ENCODE peak calls at places on chromosomes 5 and 9, in eight cellular contexts. B, P, V, A, C, K, F and E are unnamed samples.

GRCh38 chr5:16508730-16509531 is 43.3 kb upstream of the ZNF622 start:
- DNase-seq in C (peak), V (peak), B (peak), P (peak), K (peak), A (peak), F (no peak), E (no peak)

GRCh38 chr9:21255538-21256212 is 15.9 kb upstream of the IFNA14 start:
- DNase-seq in B (no peak), V (no peak), C (no peak), F (no peak), A (no peak), P (no peak), K (no peak), E (no peak)

GRCh38 chr5:43273552-43273951 is 39.7 kb downstream of the HMGCS1 start:
- DNase-seq in P (no peak), V (no peak), F (no peak), B (no peak), C (no peak), A (no peak), K (no peak), E (no peak)

GRCh38 chr5:159883522-159883950 is 32.7 kb upstream of the ADRA1B start:
- DNase-seq in P (no peak), B (no peak), K (no peak), V (no peak), F (no peak), A (no peak), C (no peak), E (no peak)

GRCh38 chr9:35522189-35522588 is 32.3 kb downstream of the RUSC2 start:
- DNase-seq in A (no peak), B (no peak), P (no peak), K (no peak), F (no peak), C (no peak), V (no peak), E (no peak)

GRCh38 chr5:133317558-133317957 is 265.7 kb downstream of the HSPA4 start:
- DNase-seq in K (no peak), F (no peak), B (no peak), C (no peak), A (no peak), P (no peak), V (no peak), E (no peak)

GRCh38 chr5:132180134-132180745 is 47.4 kb downstream of the P4HA2 start:
- DNase-seq in F (no peak), B (no peak), C (peak), P (peak), V (peak), K (no peak), A (no peak), E (no peak)

GRCh38 chr5:95020382-95020781 is 264.5 kb downstream of the MCTP1 start:
- DNase-seq in C (no peak), K (no peak), A (no peak), V (no peak), F (no peak), B (no peak), P (no peak), E (no peak)

GRCh38 chr9:85516976-85517637 is 224.6 kb downstream of the AGTPBP1 start:
- DNase-seq in B (no peak), V (peak), A (no peak), F (no peak), K (no peak), P (peak), C (no peak), E (no peak)

GRCh38 chr9:131167146-131167692 is 41.8 kb downstream of the NUP214 start:
- DNase-seq in F (no peak), K (no peak), C (no peak), P (no peak), V (no peak), A (no peak), B (no peak), E (no peak)

GRCh38 chr5:154315756-154316155 is 125.2 kb downstream of the GALNT10 start:
- DNase-seq in V (no peak), F (no peak), A (no peak), B (no peak), K (no peak), C (no peak), P (no peak), E (no peak)

GRCh38 chr9:17005085-17005484 is 129.8 kb upstream of the CNTLN start:
- DNase-seq in F (no peak), V (no peak), P (peak), K (peak), B (peak), C (no peak), A (peak), E (no peak)

GRCh38 chr9:123326662-123327093 is 29.3 kb upstream of the CRB2 start:
- DNase-seq in V (no peak), K (no peak), B (no peak), P (no peak), F (no peak), C (no peak), A (no peak), E (no peak)

GRCh38 chr5:9512452-9512851 is 33.4 kb downstream of the SEMA5A start:
- DNase-seq in C (no peak), A (no peak), V (no peak), K (no peak), B (no peak), F (no peak), P (no peak), E (no peak)

GRCh38 chr9:104232781-104233341 is 138.8 kb downstream of the SMC2 start:
- DNase-seq in V (no peak), B (no peak), C (peak), P (no peak), F (no peak), K (no peak), A (no peak), E (no peak)

GRCh38 chr5:155004138-155004744 is 9.3 kb upstream of the KIF4B start:
- DNase-seq in C (no peak), A (no peak), P (peak), K (peak), V (peak), F (no peak), B (no peak), E (no peak)

GRCh38 chr9:757246-757881 is 84.1 kb upstream of the DMRT1 start:
- DNase-seq in V (peak), A (no peak), F (no peak), B (peak), C (peak), K (peak), P (peak), E (peak)

GRCh38 chr5:127754727-127755126 is 51.5 kb downstream of the CCDC192 start:
- DNase-seq in B (no peak), V (no peak), C (no peak), K (no peak), A (no peak), F (no peak), P (no peak), E (no peak)

GRCh38 chr5:60805470-60805869 is 38.6 kb downstream of the ELOVL7 start:
- DNase-seq in C (no peak), B (no peak), F (no peak), K (no peak), P (no peak), V (no peak), A (no peak), E (no peak)

GRCh38 chr5:96288845-96289185 is 144.2 kb downstream of the PCSK1 start:
- DNase-seq in C (no peak), B (no peak), V (no peak), P (no peak), F (no peak), K (no peak), A (no peak), E (no peak)

GRCh38 chr5:93602261-93603149 is 19.5 kb downstream of the NR2F1 start:
- DNase-seq in K (no peak), P (no peak), V (no peak), F (no peak), A (no peak), B (no peak), C (no peak), E (no peak)

GRCh38 chr5:111404270-111404769 is 108.0 kb downstream of the STARD4 start:
- DNase-seq in C (no peak), P (no peak), V (no peak), F (no peak), K (no peak), B (no peak), A (no peak), E (no peak)

DNA sequence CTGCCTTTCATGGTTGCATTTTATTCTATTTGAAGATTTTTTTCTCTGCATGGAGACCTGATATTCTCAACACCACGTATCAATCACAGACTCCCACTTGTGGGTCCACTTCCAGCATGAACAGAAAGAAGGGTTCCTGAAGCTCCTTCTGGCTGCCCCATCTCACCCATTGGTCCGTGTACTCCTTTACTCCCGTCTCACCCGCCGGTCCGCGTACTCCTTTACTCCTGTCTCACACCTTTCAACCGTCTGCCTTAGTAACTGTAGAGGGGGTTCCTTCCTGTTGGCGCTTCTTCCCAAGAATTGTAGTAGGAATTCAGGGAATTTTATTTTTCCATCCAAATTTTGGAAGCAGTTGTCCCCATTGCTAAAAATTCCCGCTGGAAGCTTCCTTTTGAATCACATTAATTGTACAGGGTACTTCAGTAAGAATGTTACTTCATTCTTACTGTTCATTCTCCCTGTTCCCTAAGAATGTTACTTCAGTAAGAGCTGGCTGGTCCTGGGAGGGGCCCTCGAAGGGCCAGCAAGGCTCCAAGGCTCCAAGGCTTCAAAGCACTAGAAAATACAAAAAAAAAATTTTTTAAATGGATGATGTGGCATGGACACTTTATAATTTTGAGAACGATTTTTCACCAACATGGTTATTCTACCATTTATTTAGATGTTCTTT is 3.9 kb upstream of the LPCAT1 start:
- DNase-seq in V (no peak), F (no peak), C (no peak), K (no peak), P (no peak), A (peak), B (no peak), E (no peak)
- TF ChIP-seq POLR2A in V (no peak), F (no peak), C (no peak), K (no peak), P (no peak), A (no peak), B (no peak), E (no peak)

DNA sequence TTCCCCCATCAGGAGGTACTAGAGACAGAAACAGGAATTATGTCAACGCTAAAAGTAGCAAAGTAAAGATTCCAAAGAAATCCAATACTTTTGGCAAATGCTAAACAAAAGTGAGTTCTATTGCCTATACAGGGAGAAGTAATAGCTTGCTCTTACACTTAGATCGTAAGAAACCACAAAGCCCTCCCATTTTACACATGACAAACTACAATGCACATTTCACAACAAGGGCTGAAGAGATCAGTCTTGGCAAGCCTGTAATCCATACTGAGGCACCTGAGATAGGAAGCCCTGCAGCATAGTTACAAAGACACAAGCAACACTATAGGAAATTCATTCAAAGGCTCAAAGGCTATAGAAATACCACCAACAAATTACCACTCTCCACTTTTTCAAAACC is 7.7 kb downstream of the HNRNPK start:
- DNase-seq in K (no peak), V (no peak), F (no peak), B (no peak), C (no peak), A (no peak), P (no peak), E (no peak)
- TF ChIP-seq POLR2A in K (no peak), V (no peak), F (no peak), B (no peak), C (no peak), A (no peak), P (no peak), E (no peak)

GRCh38 chr9:106860731-106861584 is 2.0 kb upstream of the ZNF462 start:
- DNase-seq in A (no peak), B (peak), K (peak), V (no peak), P (peak), F (no peak), C (peak), E (no peak)
- TF ChIP-seq POLR2A in A (no peak), B (no peak), K (no peak), V (no peak), P (peak), F (no peak), C (peak), E (no peak)

GRCh38 chr5:151254533-151254932 is 1.5 kb downstream of the GM2A start:
- DNase-seq in F (no peak), C (no peak), V (no peak), A (no peak), B (no peak), K (no peak), P (no peak), E (no peak)

GRCh38 chr5:151251621-151252020 is 1.4 kb upstream of the GM2A start:
- DNase-seq in B (no peak), A (no peak), F (no peak), K (no peak), C (no peak), V (no peak), P (no peak), E (no peak)

GRCh38 chr5:151251001-151251551 is 1.9 kb upstream of the GM2A start:
- DNase-seq in K (peak), A (no peak), B (no peak), P (no peak), V (no peak), C (no peak), F (no peak), E (no peak)

GRCh38 chr5:151253604-151253948 is 591 bp downstream of the GM2A start:
- DNase-seq in A (no peak), B (no peak), C (no peak), F (no peak), K (no peak), P (no peak), V (no peak), E (no peak)

GRCh38 chr5:151252762-151253603 is at the start of gene GM2A:
- DNase-seq in B (peak), V (peak), K (peak), P (peak), C (peak), A (peak), F (peak), E (peak)
- TF ChIP-seq POLR2A in B (peak), V (peak), K (peak), P (peak), C (peak), A (peak), F (peak), E (peak)

GRCh38 chr9:100426532-100427365 is at the start of gene MSANTD3:
- DNase-seq in A (peak), F (no peak), C (peak), P (peak), V (peak), B (peak), K (peak), E (no peak)
- TF ChIP-seq POLR2A in A (peak), F (peak), C (peak), P (peak), V (peak), B (peak), K (no peak), E (no peak)